ENCODE peak calls at places on chromosome 17, in seven cellular contexts. One of them, this sample, is unnamed.

GRCh38 chr17:4582101-4582501 is 2.2 kb upstream of the SMTNL2 start:
- DNase-seq in neural crest cell: no peak
- DNase-seq in neural progenitor cell: no peak
- DNase-seq in prostate gland: no peak
- DNase-seq in AG04450: no peak
- DNase-seq in astrocyte of the spinal cord: no peak
- DNase-seq in stomach: no peak
- DNase-seq in this sample: no peak

GRCh38 chr17:12536021-12536420 is 129.7 kb upstream of the MYOCD start:
- DNase-seq in stomach: peak
- DNase-seq in neural crest cell: no peak
- DNase-seq in prostate gland: no peak
- DNase-seq in neural progenitor cell: no peak
- DNase-seq in astrocyte of the spinal cord: no peak
- DNase-seq in AG04450: no peak
- DNase-seq in this sample: no peak

GRCh38 chr17:76398523-76399174 is 14.2 kb downstream of the SPHK1 start:
- DNase-seq in prostate gland: no peak
- DNase-seq in stomach: no peak
- DNase-seq in AG04450: no peak
- DNase-seq in neural progenitor cell: no peak
- DNase-seq in astrocyte of the spinal cord: no peak
- DNase-seq in neural crest cell: no peak
- DNase-seq in this sample: no peak

GRCh38 chr17:82294086-82294773 is 20.7 kb upstream of the CSNK1D start:
- DNase-seq in stomach: no peak
- DNase-seq in neural progenitor cell: no peak
- DNase-seq in AG04450: no peak
- DNase-seq in neural crest cell: no peak
- DNase-seq in prostate gland: no peak
- DNase-seq in astrocyte of the spinal cord: no peak
- DNase-seq in this sample: no peak

GRCh38 chr17:46089389-46089965 is 90.4 kb downstream of the STH start:
- DNase-seq in prostate gland: no peak
- DNase-seq in stomach: no peak
- DNase-seq in AG04450: no peak
- DNase-seq in neural crest cell: no peak
- DNase-seq in neural progenitor cell: no peak
- DNase-seq in astrocyte of the spinal cord: no peak
- DNase-seq in this sample: no peak

GRCh38 chr17:27239046-27239445 is 54.9 kb upstream of the WSB1 start:
- DNase-seq in neural crest cell: no peak
- DNase-seq in astrocyte of the spinal cord: no peak
- DNase-seq in neural progenitor cell: no peak
- DNase-seq in AG04450: no peak
- DNase-seq in prostate gland: no peak
- DNase-seq in stomach: no peak
- DNase-seq in this sample: no peak

GRCh38 chr17:16915752-16916556 is 56.0 kb downstream of the TNFRSF13B start:
- DNase-seq in stomach: peak
- DNase-seq in prostate gland: no peak
- DNase-seq in neural crest cell: peak
- DNase-seq in AG04450: peak
- DNase-seq in neural progenitor cell: peak
- DNase-seq in astrocyte of the spinal cord: no peak
- DNase-seq in this sample: no peak

GRCh38 chr17:10290046-10290445 is 82.8 kb downstream of the MYH13 start:
- DNase-seq in astrocyte of the spinal cord: no peak
- DNase-seq in neural progenitor cell: no peak
- DNase-seq in prostate gland: no peak
- DNase-seq in AG04450: no peak
- DNase-seq in neural crest cell: no peak
- DNase-seq in stomach: no peak
- DNase-seq in this sample: no peak

GRCh38 chr17:2343421-2343820 is 6.1 kb downstream of the SGSM2 start:
- DNase-seq in neural crest cell: no peak
- DNase-seq in astrocyte of the spinal cord: no peak
- DNase-seq in prostate gland: no peak
- DNase-seq in neural progenitor cell: no peak
- DNase-seq in AG04450: no peak
- DNase-seq in stomach: no peak
- DNase-seq in this sample: no peak

GRCh38 chr17:57662644-57663308 is 82.3 kb downstream of the CCDC182 start:
- DNase-seq in neural progenitor cell: peak
- DNase-seq in neural crest cell: peak
- DNase-seq in AG04450: peak
- DNase-seq in astrocyte of the spinal cord: peak
- DNase-seq in stomach: peak
- DNase-seq in prostate gland: peak
- DNase-seq in this sample: peak

GRCh38 chr17:75535119-75535537 is 9.6 kb downstream of the LLGL2 start:
- DNase-seq in astrocyte of the spinal cord: no peak
- DNase-seq in neural crest cell: no peak
- DNase-seq in AG04450: no peak
- DNase-seq in stomach: peak
- DNase-seq in prostate gland: no peak
- DNase-seq in neural progenitor cell: peak
- DNase-seq in this sample: no peak

GRCh38 chr17:74569392-74570003 is 2.2 kb upstream of the CD300H start:
- DNase-seq in AG04450: peak
- DNase-seq in stomach: peak
- DNase-seq in prostate gland: no peak
- DNase-seq in neural progenitor cell: no peak
- DNase-seq in astrocyte of the spinal cord: peak
- DNase-seq in neural crest cell: no peak
- DNase-seq in this sample: no peak

GRCh38 chr17:1629647-1630310 is 1.1 kb upstream of the SLC43A2 start:
- DNase-seq in AG04450: no peak
- DNase-seq in prostate gland: peak
- DNase-seq in astrocyte of the spinal cord: no peak
- DNase-seq in neural progenitor cell: peak
- DNase-seq in neural crest cell: no peak
- DNase-seq in stomach: peak
- DNase-seq in this sample: no peak

GRCh38 chr17:2468270-2468669 is 43.4 kb downstream of the METTL16 start:
- DNase-seq in neural progenitor cell: no peak
- DNase-seq in neural crest cell: no peak
- DNase-seq in stomach: no peak
- DNase-seq in prostate gland: no peak
- DNase-seq in astrocyte of the spinal cord: peak
- DNase-seq in AG04450: peak
- DNase-seq in this sample: no peak

GRCh38 chr17:81044764-81045589 is 10.0 kb downstream of the BAIAP2 start:
- DNase-seq in stomach: peak
- DNase-seq in neural crest cell: no peak
- DNase-seq in neural progenitor cell: no peak
- DNase-seq in AG04450: no peak
- DNase-seq in prostate gland: peak
- DNase-seq in astrocyte of the spinal cord: peak
- DNase-seq in this sample: peak

GRCh38 chr17:78357177-78357586 is 2.7 kb downstream of the SOCS3 start:
- DNase-seq in AG04450: no peak
- DNase-seq in prostate gland: no peak
- DNase-seq in neural progenitor cell: no peak
- DNase-seq in stomach: no peak
- DNase-seq in neural crest cell: no peak
- DNase-seq in astrocyte of the spinal cord: peak
- DNase-seq in this sample: no peak

GRCh38 chr17:67025216-67025792 is 19.1 kb upstream of the CACNG1 start:
- DNase-seq in neural crest cell: no peak
- DNase-seq in astrocyte of the spinal cord: no peak
- DNase-seq in AG04450: no peak
- DNase-seq in stomach: peak
- DNase-seq in neural progenitor cell: no peak
- DNase-seq in prostate gland: no peak
- DNase-seq in this sample: no peak

GRCh38 chr17:80421381-80422090 is 6.6 kb downstream of the ENDOV start:
- DNase-seq in prostate gland: no peak
- DNase-seq in neural progenitor cell: no peak
- DNase-seq in stomach: no peak
- DNase-seq in AG04450: no peak
- DNase-seq in astrocyte of the spinal cord: no peak
- DNase-seq in neural crest cell: no peak
- DNase-seq in this sample: no peak

GRCh38 chr17:51721711-51722110 is 436.8 kb downstream of the CA10 start:
- DNase-seq in astrocyte of the spinal cord: no peak
- DNase-seq in neural progenitor cell: no peak
- DNase-seq in neural crest cell: no peak
- DNase-seq in prostate gland: no peak
- DNase-seq in AG04450: no peak
- DNase-seq in stomach: no peak
- DNase-seq in this sample: no peak

GRCh38 chr17:11582217-11582616 is 16.1 kb upstream of the DNAH9 start:
- DNase-seq in AG04450: no peak
- DNase-seq in astrocyte of the spinal cord: no peak
- DNase-seq in neural progenitor cell: no peak
- DNase-seq in stomach: no peak
- DNase-seq in neural crest cell: no peak
- DNase-seq in prostate gland: no peak
- DNase-seq in this sample: no peak

GRCh38 chr17:73430165-73430680 is 118.4 kb upstream of the CDC42EP4 start:
- DNase-seq in stomach: no peak
- DNase-seq in AG04450: no peak
- DNase-seq in astrocyte of the spinal cord: no peak
- DNase-seq in neural progenitor cell: peak
- DNase-seq in prostate gland: no peak
- DNase-seq in neural crest cell: no peak
- DNase-seq in this sample: no peak

GRCh38 chr17:72388765-72389473 is 268.1 kb downstream of the SOX9 start:
- DNase-seq in neural crest cell: no peak
- DNase-seq in prostate gland: no peak
- DNase-seq in astrocyte of the spinal cord: peak
- DNase-seq in neural progenitor cell: no peak
- DNase-seq in AG04450: no peak
- DNase-seq in stomach: no peak
- DNase-seq in this sample: no peak

GRCh38 chr17:13410874-13411273 is 190.9 kb downstream of the HS3ST3A1 start:
- DNase-seq in neural crest cell: no peak
- DNase-seq in neural progenitor cell: no peak
- DNase-seq in astrocyte of the spinal cord: peak
- DNase-seq in stomach: no peak
- DNase-seq in prostate gland: peak
- DNase-seq in AG04450: no peak
- DNase-seq in this sample: no peak

GRCh38 chr17:40931311-40931710 is 6.1 kb downstream of the KRT23 start:
- DNase-seq in stomach: no peak
- DNase-seq in AG04450: no peak
- DNase-seq in neural progenitor cell: no peak
- DNase-seq in astrocyte of the spinal cord: no peak
- DNase-seq in prostate gland: no peak
- DNase-seq in neural crest cell: no peak
- DNase-seq in this sample: no peak

GRCh38 chr17:81567191-81567590 is 15.0 kb upstream of the FAAP100 start:
- DNase-seq in astrocyte of the spinal cord: no peak
- DNase-seq in stomach: no peak
- DNase-seq in AG04450: no peak
- DNase-seq in neural crest cell: no peak
- DNase-seq in neural progenitor cell: no peak
- DNase-seq in prostate gland: no peak
- DNase-seq in this sample: no peak

GRCh38 chr17:17352836-17353624 is 49.9 kb downstream of the NT5M start:
- DNase-seq in prostate gland: no peak
- DNase-seq in stomach: no peak
- DNase-seq in AG04450: no peak
- DNase-seq in neural progenitor cell: no peak
- DNase-seq in astrocyte of the spinal cord: no peak
- DNase-seq in neural crest cell: no peak
- DNase-seq in this sample: no peak

GRCh38 chr17:39751637-39752036 is 13.9 kb downstream of the GRB7 start:
- DNase-seq in neural progenitor cell: no peak
- DNase-seq in stomach: no peak
- DNase-seq in astrocyte of the spinal cord: no peak
- DNase-seq in prostate gland: no peak
- DNase-seq in neural crest cell: no peak
- DNase-seq in AG04450: no peak
- DNase-seq in this sample: no peak

GRCh38 chr17:67156269-67157199 is 88.5 kb downstream of the HELZ start:
- DNase-seq in astrocyte of the spinal cord: peak
- DNase-seq in stomach: no peak
- DNase-seq in prostate gland: no peak
- DNase-seq in neural progenitor cell: no peak
- DNase-seq in neural crest cell: no peak
- DNase-seq in AG04450: no peak
- DNase-seq in this sample: no peak

GRCh38 chr17:82815790-82816305 is 24.0 kb downstream of the ZNF750 start:
- DNase-seq in astrocyte of the spinal cord: no peak
- DNase-seq in neural crest cell: no peak
- DNase-seq in stomach: no peak
- DNase-seq in prostate gland: peak
- DNase-seq in AG04450: no peak
- DNase-seq in neural progenitor cell: no peak
- DNase-seq in this sample: no peak

GRCh38 chr17:8392674-8393469 is 4.8 kb downstream of the RNF222 start:
- DNase-seq in AG04450: no peak
- DNase-seq in stomach: no peak
- DNase-seq in prostate gland: no peak
- DNase-seq in neural crest cell: no peak
- DNase-seq in astrocyte of the spinal cord: no peak
- DNase-seq in neural progenitor cell: no peak
- DNase-seq in this sample: no peak
- TF ChIP-seq CTCF in AG04450: no peak
- TF ChIP-seq CTCF in stomach: no peak
- TF ChIP-seq CTCF in prostate gland: no peak
- TF ChIP-seq CTCF in neural crest cell: no peak
- TF ChIP-seq CTCF in astrocyte of the spinal cord: no peak
- TF ChIP-seq CTCF in neural progenitor cell: no peak
- TF ChIP-seq CTCF in this sample: no peak

GRCh38 chr17:33285413-33285812 is 7.7 kb downstream of the ASIC2 start:
- DNase-seq in prostate gland: no peak
- DNase-seq in stomach: no peak
- DNase-seq in AG04450: no peak
- DNase-seq in astrocyte of the spinal cord: no peak
- DNase-seq in neural crest cell: no peak
- DNase-seq in neural progenitor cell: no peak
- DNase-seq in this sample: no peak
- TF ChIP-seq CTCF in prostate gland: no peak
- TF ChIP-seq CTCF in stomach: no peak
- TF ChIP-seq CTCF in AG04450: no peak
- TF ChIP-seq CTCF in astrocyte of the spinal cord: no peak
- TF ChIP-seq CTCF in neural crest cell: no peak
- TF ChIP-seq CTCF in neural progenitor cell: no peak
- TF ChIP-seq CTCF in this sample: no peak

GRCh38 chr17:33202011-33202410 is 91.1 kb downstream of the ASIC2 start:
- DNase-seq in astrocyte of the spinal cord: no peak
- DNase-seq in neural crest cell: no peak
- DNase-seq in neural progenitor cell: peak
- DNase-seq in stomach: no peak
- DNase-seq in prostate gland: no peak
- DNase-seq in AG04450: no peak
- DNase-seq in this sample: no peak
- TF ChIP-seq CTCF in astrocyte of the spinal cord: no peak
- TF ChIP-seq CTCF in neural crest cell: no peak
- TF ChIP-seq CTCF in neural progenitor cell: no peak
- TF ChIP-seq CTCF in stomach: no peak
- TF ChIP-seq CTCF in prostate gland: no peak
- TF ChIP-seq CTCF in AG04450: peak
- TF ChIP-seq CTCF in this sample: no peak

DNA sequence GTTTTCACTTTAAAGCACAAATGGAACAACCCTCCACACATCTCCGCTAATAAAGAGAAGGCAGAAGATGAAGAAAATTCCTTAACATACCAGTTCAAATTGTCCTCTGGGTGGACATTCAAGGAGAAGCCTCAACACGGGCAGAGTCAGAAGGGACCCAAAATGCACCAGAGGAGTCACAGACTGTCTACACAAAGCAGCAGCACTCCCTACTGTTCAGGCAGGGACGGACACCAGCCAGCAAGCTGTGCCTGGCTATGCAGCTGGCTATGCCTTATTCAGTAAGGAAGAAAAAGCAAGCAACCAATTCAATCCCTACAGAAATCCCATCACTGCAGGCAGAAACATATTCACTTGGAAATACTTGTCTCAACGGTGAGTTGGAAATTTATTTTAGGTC is 8.1 kb downstream of the DNAJC7 start:
- DNase-seq in prostate gland: no peak
- DNase-seq in astrocyte of the spinal cord: no peak
- DNase-seq in neural progenitor cell: peak
- DNase-seq in stomach: no peak
- DNase-seq in neural crest cell: no peak
- DNase-seq in AG04450: no peak
- DNase-seq in this sample: no peak
- TF ChIP-seq CTCF in prostate gland: no peak
- TF ChIP-seq CTCF in astrocyte of the spinal cord: no peak
- TF ChIP-seq CTCF in neural progenitor cell: peak
- TF ChIP-seq CTCF in stomach: no peak
- TF ChIP-seq CTCF in neural crest cell: peak
- TF ChIP-seq CTCF in AG04450: no peak
- TF ChIP-seq CTCF in this sample: no peak